ENCODE peak calls at places on chromosomes 4 and X, in six cellular contexts. Y, K, S, G, Q and B are unnamed samples.

GRCh38 chr4:2318885-2319284 is 57.0 kb upstream of the MXD4 start:
- DNase-seq in Y (no peak), K (no peak), S (no peak), G (no peak), Q (no peak), B (no peak)

GRCh38 chr4:53885668-53886067 is 178.7 kb downstream of the CHIC2 start:
- DNase-seq in Y (no peak), K (no peak), S (no peak), G (no peak), Q (no peak), B (no peak)

GRCh38 chr4:97411352-97411751 is 731.9 kb downstream of the STPG2 start:
- DNase-seq in Y (no peak), K (no peak), S (no peak), G (no peak), Q (no peak), B (no peak)

GRCh38 chr4:56405016-56405415 is 17.7 kb upstream of the AASDH start:
- DNase-seq in Y (no peak), K (no peak), S (no peak), G (no peak), Q (no peak), B (no peak)

GRCh38 chr4:144621681-144622080 is 24.3 kb upstream of the HHIP start:
- DNase-seq in Y (no peak), K (no peak), S (no peak), G (no peak), Q (no peak), B (no peak)

GRCh38 chr4:128863314-128864075 is 54.0 kb downstream of the JADE1 start:
- DNase-seq in Y (peak; percentile 88), K (peak; percentile 80), S (peak; percentile 85), G (peak; percentile 57), Q (peak; percentile 84), B (peak; percentile 90)

GRCh38 chrX:150873616-150874015 is 24.9 kb downstream of the CD99L2 start:
- DNase-seq in Y (no peak), K (peak; percentile 44), S (no peak), G (no peak), Q (no peak), B (no peak)

GRCh38 chr4:44320833-44321232 is 127.8 kb downstream of the KCTD8 start:
- DNase-seq in Y (no peak), K (no peak), S (no peak), G (no peak), Q (no peak), B (no peak)

GRCh38 chr4:14092741-14093140 is 465.2 kb upstream of the BOD1L1 start:
- DNase-seq in Y (no peak), K (no peak), S (no peak), G (no peak), Q (no peak), B (no peak)

GRCh38 chr4:1002131-1002630 is 9.0 kb upstream of the SLC26A1 start:
- DNase-seq in Y (peak; percentile 59), K (no peak), S (no peak), G (no peak), Q (no peak), B (no peak)

GRCh38 chr4:150286656-150287055 is 208.4 kb downstream of the DCLK2 start:
- DNase-seq in Y (no peak), K (no peak), S (no peak), G (no peak), Q (no peak), B (no peak)

GRCh38 chrX:72620550-72621145 is 48.0 kb upstream of the HDAC8 start:
- DNase-seq in Y (no peak), K (peak; percentile 89), S (no peak), G (no peak), Q (peak; percentile 91), B (peak; percentile 87)

GRCh38 chrX:68462653-68463052 is 29.4 kb upstream of the OPHN1 start:
- DNase-seq in Y (peak; percentile 28), K (peak; percentile 47), S (no peak), G (peak; percentile 0), Q (peak; percentile 67), B (peak; percentile 60)

GRCh38 chr4:76950052-76950845 is 697 bp downstream of the SEPTIN11 start:
- DNase-seq in Y (no peak), K (no peak), S (peak; percentile 44), G (no peak), Q (peak; percentile 61), B (peak; percentile 48)

GRCh38 chrX:132092439-132093065 is 35.3 kb downstream of the FRMD7 start:
- DNase-seq in Y (peak; percentile 66), K (peak; percentile 61), S (peak; percentile 50), G (peak; percentile 31), Q (peak; percentile 66), B (peak; percentile 39)

GRCh38 chrX:69552512-69552911 is 48.4 kb downstream of the NALF2 start:
- DNase-seq in Y (no peak), K (no peak), S (no peak), G (no peak), Q (no peak), B (no peak)

DNA sequence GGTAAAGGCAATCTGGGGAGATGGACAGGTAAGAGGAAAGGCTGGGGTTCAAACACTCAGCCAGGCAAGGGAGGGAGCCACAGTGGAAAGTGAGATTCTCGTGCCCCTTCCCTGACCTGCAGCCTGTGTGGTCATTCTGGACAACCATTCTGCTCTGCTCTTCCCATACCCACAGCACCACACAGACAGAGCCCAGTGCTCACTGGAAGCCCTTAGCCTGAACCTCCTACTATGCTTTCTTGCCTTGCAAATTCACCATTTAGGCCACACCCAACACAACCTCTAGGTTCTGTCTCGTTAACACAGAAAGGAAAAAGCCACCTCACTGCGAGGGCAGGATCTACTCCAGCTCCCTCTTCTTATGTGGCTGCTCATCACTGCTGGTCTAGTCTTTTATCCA is 92.7 kb downstream of the SHISA3 start:
- DNase-seq in Y (no peak), K (no peak), S (no peak), G (no peak), Q (no peak), B (no peak)
- H3K9ac ChIP-seq in Y (no peak overlapping the region), K (no peak overlapping the region), S (no peak overlapping the region), G (no peak overlapping the region), Q (no peak overlapping the region), B (no peak overlapping the region)

DNA sequence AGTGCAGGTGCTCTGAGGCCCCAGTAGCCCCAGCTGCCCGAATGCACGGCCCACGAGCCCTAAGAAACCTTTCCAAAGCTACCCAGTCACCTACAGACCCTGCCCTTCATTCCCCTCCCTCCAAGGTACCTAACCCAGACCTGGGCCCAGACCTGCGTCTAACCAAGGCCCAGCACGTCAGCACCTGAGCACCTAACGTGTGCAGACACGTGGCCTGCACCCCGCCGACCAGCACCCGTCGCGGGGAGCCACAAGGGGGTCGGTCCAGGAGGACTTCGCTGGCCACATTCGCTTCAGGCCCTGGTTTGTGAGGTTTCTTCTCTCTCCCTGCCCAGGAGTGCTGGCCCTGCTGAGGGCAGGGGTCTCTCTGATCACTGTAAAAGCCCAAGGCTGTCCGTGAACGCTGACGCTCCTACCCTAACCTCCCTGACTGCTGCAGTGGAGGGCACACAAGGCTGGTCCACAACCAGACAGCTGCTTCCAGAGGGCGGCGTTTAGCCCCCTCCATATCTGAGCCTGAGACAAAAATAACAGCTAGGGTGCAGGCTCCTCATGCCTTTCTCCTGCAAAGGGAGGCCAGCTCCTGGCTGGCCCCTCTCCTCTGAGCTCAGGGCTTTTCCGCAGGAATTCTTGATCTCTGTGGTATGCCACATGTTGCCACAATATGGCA is 31.8 kb downstream of the WDR1 start:
- DNase-seq in Y (no peak), K (no peak), S (no peak), G (no peak), Q (no peak), B (no peak)
- H3K14ac ChIP-seq in Y (no peak overlapping the region), K (no peak overlapping the region), S (no peak overlapping the region), G (no peak overlapping the region), Q (no peak overlapping the region), B (no peak overlapping the region)

GRCh38 chrX:122196338-122196737 is 987.7 kb upstream of the GRIA3 start:
- DNase-seq in Y (peak; percentile 58), K (no peak), S (no peak), G (no peak), Q (no peak), B (no peak)
- H3K9ac ChIP-seq in Y (no peak overlapping the region), K (no peak overlapping the region), S (no peak overlapping the region), G (no peak overlapping the region), Q (no peak overlapping the region), B (no peak overlapping the region)

DNA sequence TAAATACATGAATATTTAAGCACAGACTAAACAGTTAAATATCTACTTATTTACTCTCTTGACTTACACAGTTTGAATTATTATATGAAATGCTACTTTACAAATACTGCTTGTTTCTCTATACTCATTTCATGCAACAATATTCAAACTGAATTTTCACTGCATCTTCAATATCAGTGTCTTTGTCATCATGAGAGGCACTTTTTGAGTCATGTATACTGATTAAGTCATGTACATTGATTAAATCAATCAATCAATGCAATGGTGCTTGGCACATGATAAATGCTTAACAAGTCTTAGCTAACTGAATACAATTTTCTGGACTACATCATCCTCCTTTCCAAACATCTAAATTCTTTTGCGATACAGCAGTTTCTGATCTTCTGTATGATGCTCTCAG is 67.1 kb downstream of the CHM start:
- DNase-seq in Y (no peak), K (no peak), S (no peak), G (no peak), Q (no peak), B (no peak)
- H3K14ac ChIP-seq in Y (no peak overlapping the region), K (no peak overlapping the region), S (no peak overlapping the region), G (no peak overlapping the region), Q (no peak overlapping the region), B (no peak overlapping the region)

GRCh38 chrX:15855562-15856256 is 1.1 kb upstream of the AP1S2 start:
- DNase-seq in Y (no peak), K (no peak), S (no peak), G (no peak), Q (peak; percentile 15), B (peak; percentile 8)

GRCh38 chrX:15853586-15854079 is 980 bp downstream of the AP1S2 start:
- DNase-seq in Y (no peak), K (no peak), S (no peak), G (no peak), Q (peak; percentile 25), B (no peak)

GRCh38 chrX:15854712-15855561 is at the start of gene AP1S2:
- DNase-seq in Y (peak; percentile 98), K (peak; percentile 92), S (peak; percentile 86), G (peak; percentile 75), Q (peak; percentile 92), B (peak; percentile 88)

GRCh38 chrX:15856580-15856979 is 2.0 kb upstream of the AP1S2 start:
- DNase-seq in Y (no peak), K (no peak), S (no peak), G (no peak), Q (no peak), B (no peak)

GRCh38 chrX:15854080-15854655 is 445 bp downstream of the AP1S2 start:
- DNase-seq in Y (peak; percentile 57), K (no peak), S (peak; percentile 51), G (no peak), Q (peak; percentile 39), B (peak; percentile 26)
- H3K9ac ChIP-seq in Y (peak overlapping the region; percentile 91), K (peak overlapping the region; percentile 71), S (peak overlapping the region; percentile 77), G (peak overlapping the region; percentile 62), Q (peak overlapping the region; percentile 86), B (peak overlapping the region; percentile 63)